ENCODE peak calls at places on chromosomes 12 and 14, in five cellular contexts. One of them, this sample, is unnamed.

GRCh38 chr12:108109954-108110353 is 19.1 kb upstream of the WSCD2 start:
- DNase-seq in AG04450: no peak
- DNase-seq in CD4-positive, CD25-positive, alpha-beta regulatory T cell: no peak
- DNase-seq in aorta: no peak
- DNase-seq in heart right ventricle: no peak
- DNase-seq in this sample: no peak

GRCh38 chr12:62834971-62835547 is 99.9 kb downstream of the PPM1H start:
- DNase-seq in AG04450: no peak
- DNase-seq in CD4-positive, CD25-positive, alpha-beta regulatory T cell: no peak
- DNase-seq in aorta: no peak
- DNase-seq in heart right ventricle: no peak
- DNase-seq in this sample: peak

GRCh38 chr12:19830461-19830860 is 391.2 kb downstream of the AEBP2 start:
- DNase-seq in heart right ventricle: no peak
- DNase-seq in CD4-positive, CD25-positive, alpha-beta regulatory T cell: no peak
- DNase-seq in aorta: no peak
- DNase-seq in AG04450: no peak
- DNase-seq in this sample: no peak

GRCh38 chr14:23910081-23910875 is 43.3 kb upstream of the DHRS4 start:
- DNase-seq in heart right ventricle: no peak
- DNase-seq in aorta: no peak
- DNase-seq in AG04450: peak
- DNase-seq in CD4-positive, CD25-positive, alpha-beta regulatory T cell: peak
- DNase-seq in this sample: peak

GRCh38 chr12:8081228-8081920 is 700 bp upstream of the NECAP1 start:
- DNase-seq in aorta: no peak
- DNase-seq in heart right ventricle: no peak
- DNase-seq in AG04450: no peak
- DNase-seq in CD4-positive, CD25-positive, alpha-beta regulatory T cell: peak
- DNase-seq in this sample: no peak

GRCh38 chr14:75452900-75453816 is 25.3 kb downstream of the JDP2 start:
- DNase-seq in CD4-positive, CD25-positive, alpha-beta regulatory T cell: no peak
- DNase-seq in aorta: peak
- DNase-seq in AG04450: peak
- DNase-seq in heart right ventricle: peak
- DNase-seq in this sample: peak

GRCh38 chr12:119876761-119877638 is at the start of gene CIT:
- DNase-seq in AG04450: peak
- DNase-seq in heart right ventricle: peak
- DNase-seq in CD4-positive, CD25-positive, alpha-beta regulatory T cell: peak
- DNase-seq in aorta: peak
- DNase-seq in this sample: peak

GRCh38 chr12:64407342-64408223 is 3.4 kb downstream of the XPOT start:
- DNase-seq in CD4-positive, CD25-positive, alpha-beta regulatory T cell: no peak
- DNase-seq in aorta: no peak
- DNase-seq in heart right ventricle: no peak
- DNase-seq in AG04450: no peak
- DNase-seq in this sample: no peak

GRCh38 chr12:121652767-121653497 is 16.5 kb downstream of the MORN3 start:
- DNase-seq in AG04450: no peak
- DNase-seq in heart right ventricle: no peak
- DNase-seq in aorta: no peak
- DNase-seq in CD4-positive, CD25-positive, alpha-beta regulatory T cell: no peak
- DNase-seq in this sample: no peak

GRCh38 chr14:21723431-21724045 is 49.9 kb upstream of the OR4E1 start:
- DNase-seq in heart right ventricle: no peak
- DNase-seq in AG04450: no peak
- DNase-seq in aorta: no peak
- DNase-seq in CD4-positive, CD25-positive, alpha-beta regulatory T cell: peak
- DNase-seq in this sample: no peak

GRCh38 chr14:92959761-92960680 is 37.1 kb downstream of the CHGA start:
- DNase-seq in heart right ventricle: no peak
- DNase-seq in CD4-positive, CD25-positive, alpha-beta regulatory T cell: no peak
- DNase-seq in AG04450: no peak
- DNase-seq in aorta: no peak
- DNase-seq in this sample: no peak

GRCh38 chr14:68695326-68695768 is 97.5 kb downstream of the ZFP36L1 start:
- DNase-seq in aorta: no peak
- DNase-seq in AG04450: peak
- DNase-seq in CD4-positive, CD25-positive, alpha-beta regulatory T cell: peak
- DNase-seq in heart right ventricle: no peak
- DNase-seq in this sample: peak

GRCh38 chr14:101400815-101401214 is 160.5 kb upstream of the DIO3 start:
- DNase-seq in aorta: no peak
- DNase-seq in AG04450: no peak
- DNase-seq in heart right ventricle: no peak
- DNase-seq in CD4-positive, CD25-positive, alpha-beta regulatory T cell: no peak
- DNase-seq in this sample: no peak

GRCh38 chr12:104304261-104305004 is 894 bp downstream of the EID3 start:
- DNase-seq in heart right ventricle: no peak
- DNase-seq in CD4-positive, CD25-positive, alpha-beta regulatory T cell: no peak
- DNase-seq in aorta: no peak
- DNase-seq in AG04450: no peak
- DNase-seq in this sample: no peak

GRCh38 chr12:2183556-2184541 is 131.1 kb downstream of the CACNA1C start:
- DNase-seq in aorta: no peak
- DNase-seq in CD4-positive, CD25-positive, alpha-beta regulatory T cell: no peak
- DNase-seq in heart right ventricle: no peak
- DNase-seq in AG04450: no peak
- DNase-seq in this sample: no peak

GRCh38 chr12:51307655-51308593 is 16.1 kb downstream of the BIN2 start:
- DNase-seq in heart right ventricle: no peak
- DNase-seq in CD4-positive, CD25-positive, alpha-beta regulatory T cell: no peak
- DNase-seq in aorta: no peak
- DNase-seq in AG04450: peak
- DNase-seq in this sample: peak

GRCh38 chr14:52363001-52363704 is 49.0 kb downstream of the PTGER2 start:
- DNase-seq in CD4-positive, CD25-positive, alpha-beta regulatory T cell: no peak
- DNase-seq in aorta: no peak
- DNase-seq in AG04450: no peak
- DNase-seq in heart right ventricle: no peak
- DNase-seq in this sample: no peak

GRCh38 chr12:56632701-56633464 is 2.8 kb upstream of the BAZ2A start:
- DNase-seq in heart right ventricle: no peak
- DNase-seq in AG04450: no peak
- DNase-seq in aorta: no peak
- DNase-seq in CD4-positive, CD25-positive, alpha-beta regulatory T cell: no peak
- DNase-seq in this sample: no peak
- H3K27ac ChIP-seq in heart right ventricle: peak
- H3K27ac ChIP-seq in AG04450: no peak
- H3K27ac ChIP-seq in aorta: no peak
- H3K27ac ChIP-seq in CD4-positive, CD25-positive, alpha-beta regulatory T cell: peak
- H3K27ac ChIP-seq in this sample: no peak

GRCh38 chr14:34867199-34867598 is 8.0 kb downstream of the BAZ1A start:
- DNase-seq in aorta: no peak
- DNase-seq in CD4-positive, CD25-positive, alpha-beta regulatory T cell: no peak
- DNase-seq in AG04450: no peak
- DNase-seq in heart right ventricle: no peak
- DNase-seq in this sample: no peak

GRCh38 chr14:34863844-34864243 is 11.3 kb downstream of the BAZ1A start:
- DNase-seq in heart right ventricle: no peak
- DNase-seq in AG04450: no peak
- DNase-seq in CD4-positive, CD25-positive, alpha-beta regulatory T cell: no peak
- DNase-seq in aorta: no peak
- DNase-seq in this sample: no peak

GRCh38 chr14:34865889-34866574 is 9.1 kb downstream of the BAZ1A start:
- DNase-seq in aorta: no peak
- DNase-seq in heart right ventricle: no peak
- DNase-seq in AG04450: no peak
- DNase-seq in CD4-positive, CD25-positive, alpha-beta regulatory T cell: no peak
- DNase-seq in this sample: no peak
- H3K27ac ChIP-seq in aorta: no peak
- H3K27ac ChIP-seq in heart right ventricle: no peak
- H3K27ac ChIP-seq in AG04450: no peak
- H3K27ac ChIP-seq in CD4-positive, CD25-positive, alpha-beta regulatory T cell: no peak
- H3K27ac ChIP-seq in this sample: no peak

GRCh38 chr14:45118594-45118993 is 15.7 kb downstream of the FKBP3 start:
- DNase-seq in AG04450: no peak
- DNase-seq in heart right ventricle: no peak
- DNase-seq in CD4-positive, CD25-positive, alpha-beta regulatory T cell: no peak
- DNase-seq in aorta: no peak
- DNase-seq in this sample: no peak

GRCh38 chr14:45114327-45114726 is 20.0 kb downstream of the FKBP3 start:
- DNase-seq in heart right ventricle: no peak
- DNase-seq in CD4-positive, CD25-positive, alpha-beta regulatory T cell: peak
- DNase-seq in aorta: no peak
- DNase-seq in AG04450: no peak
- DNase-seq in this sample: no peak

GRCh38 chr14:45112886-45113772 is 21.2 kb downstream of the FKBP3 start:
- DNase-seq in AG04450: no peak
- DNase-seq in CD4-positive, CD25-positive, alpha-beta regulatory T cell: peak
- DNase-seq in heart right ventricle: no peak
- DNase-seq in aorta: no peak
- DNase-seq in this sample: no peak
- H3K27ac ChIP-seq in AG04450: no peak
- H3K27ac ChIP-seq in CD4-positive, CD25-positive, alpha-beta regulatory T cell: no peak
- H3K27ac ChIP-seq in heart right ventricle: no peak
- H3K27ac ChIP-seq in aorta: no peak
- H3K27ac ChIP-seq in this sample: no peak

DNA sequence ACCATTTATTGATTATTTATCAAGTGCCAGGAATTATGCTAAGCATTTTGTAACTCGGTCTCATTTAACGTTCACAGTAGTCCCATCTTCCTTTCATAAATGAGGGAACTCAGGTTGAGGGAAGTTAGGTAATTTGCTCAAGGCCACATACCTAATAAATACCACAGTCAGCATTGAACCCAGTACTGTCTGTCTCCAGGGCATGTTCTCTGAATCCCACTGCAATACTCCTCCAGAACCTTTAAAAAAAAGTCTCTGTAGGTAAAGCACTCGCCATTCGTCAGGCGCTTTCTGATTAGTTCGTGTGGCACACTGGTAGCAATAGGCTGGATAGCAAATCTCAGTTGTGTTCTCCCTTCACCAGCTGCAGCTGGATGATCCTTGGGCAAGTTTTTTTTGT is 14.3 kb downstream of the SLC17A8 start:
- DNase-seq in CD4-positive, CD25-positive, alpha-beta regulatory T cell: no peak
- DNase-seq in aorta: no peak
- DNase-seq in heart right ventricle: no peak
- DNase-seq in AG04450: no peak
- DNase-seq in this sample: no peak
- H3K27ac ChIP-seq in CD4-positive, CD25-positive, alpha-beta regulatory T cell: no peak
- H3K27ac ChIP-seq in aorta: no peak
- H3K27ac ChIP-seq in heart right ventricle: no peak
- H3K27ac ChIP-seq in AG04450: no peak
- H3K27ac ChIP-seq in this sample: no peak